ENCODE peak calls at places on chromosomes 2 and 18, in eight cellular contexts. K is tibial artery, H is lower lobe of right lung, M is HFFc6, N is neural progenitor cell, U is testis, C is upper lobe of right lung, B is GM13977. L is an unnamed sample.

GRCh38 chr2:162732946-162733698 is 105.4 kb downstream of the KCNH7 start:
- DNase-seq in K (no peak), H (no peak), M (no peak), N (no peak), U (no peak), C (no peak), B (no peak), L (no peak)

GRCh38 chr2:126909781-126910180 is 11.1 kb downstream of the TEX51 start:
- DNase-seq in K (peak; percentile 16), H (no peak), M (no peak), N (no peak), U (no peak), C (no peak), B (no peak), L (peak; percentile 51)

GRCh38 chr18:77059294-77059916 is 73.2 kb downstream of the MBP start:
- DNase-seq in K (no peak), H (no peak), M (peak; percentile 61), N (peak; percentile 69), U (peak; percentile 55), C (no peak), B (peak; percentile 58), L (no peak)

GRCh38 chr2:145198555-145198954 is 678.6 kb upstream of the ZEB2 start:
- DNase-seq in K (no peak), H (no peak), M (no peak), N (no peak), U (no peak), C (no peak), B (no peak), L (no peak)

GRCh38 chr2:199738723-199739412 is 112.1 kb downstream of the FTCDNL1 start:
- DNase-seq in K (no peak), H (no peak), M (peak; percentile 23), N (no peak), U (no peak), C (no peak), B (no peak), L (no peak)

GRCh38 chr2:127377262-127377661 is 10.5 kb downstream of the MAP3K2 start:
- DNase-seq in K (no peak), H (no peak), M (no peak), N (no peak), U (no peak), C (no peak), B (no peak), L (no peak)

GRCh38 chr2:233428438-233428837 is 74.1 kb downstream of the DGKD start:
- DNase-seq in K (no peak), H (no peak), M (no peak), N (no peak), U (peak; percentile 10), C (peak; percentile 3), B (no peak), L (peak; percentile 68)

GRCh38 chr2:143776531-143776930 is 647.3 kb downstream of the ARHGAP15 start:
- DNase-seq in K (no peak), H (no peak), M (no peak), N (no peak), U (no peak), C (no peak), B (no peak), L (no peak)

GRCh38 chr18:9365406-9365805 is 30.8 kb downstream of the TWSG1 start:
- DNase-seq in K (no peak), H (no peak), M (no peak), N (no peak), U (no peak), C (no peak), B (no peak), L (no peak)

GRCh38 chr2:11344956-11345671 is 678 bp upstream of the ROCK2 start:
- DNase-seq in K (peak; percentile 84), H (peak; percentile 70), M (peak; percentile 81), N (peak; percentile 74), U (peak; percentile 62), C (peak; percentile 79), B (peak; percentile 40), L (peak; percentile 87)

GRCh38 chr2:129058981-129059380 is 740.3 kb upstream of the HS6ST1 start:
- DNase-seq in K (no peak), H (no peak), M (no peak), N (no peak), U (no peak), C (no peak), B (no peak), L (no peak)

GRCh38 chr2:154425999-154426398 is 272.5 kb upstream of the KCNJ3 start:
- DNase-seq in K (no peak), H (no peak), M (no peak), N (no peak), U (peak; percentile 38), C (no peak), B (no peak), L (no peak)

GRCh38 chr18:31042391-31043181 is at the start of gene DSC3:
- DNase-seq in K (peak; percentile 63), H (peak; percentile 47), M (no peak), N (peak; percentile 73), U (peak; percentile 17), C (peak; percentile 64), B (peak; percentile 45), L (no peak)

GRCh38 chr2:156708051-156708450 is 271.9 kb downstream of the GPD2 start:
- DNase-seq in K (no peak), H (no peak), M (no peak), N (no peak), U (no peak), C (no peak), B (no peak), L (no peak)

GRCh38 chr18:76412010-76412817 is 82.8 kb downstream of the ZNF516 start:
- DNase-seq in K (no peak), H (no peak), M (peak; percentile 47), N (no peak), U (no peak), C (no peak), B (no peak), L (no peak)

GRCh38 chr2:230128943-230129342 is 60.2 kb upstream of the SLC16A14 start:
- DNase-seq in K (no peak), H (no peak), M (peak; percentile 49), N (no peak), U (no peak), C (no peak), B (no peak), L (no peak)

GRCh38 chr2:31524592-31524991 is 56.1 kb downstream of the SRD5A2 start:
- DNase-seq in K (no peak), H (no peak), M (no peak), N (no peak), U (no peak), C (no peak), B (no peak), L (no peak)

GRCh38 chr2:178747767-178748166 is 59.5 kb downstream of the TTN start:
- DNase-seq in K (no peak), H (no peak), M (no peak), N (no peak), U (no peak), C (no peak), B (no peak), L (no peak)

GRCh38 chr2:119387381-119388129 is 20.8 kb downstream of the DBI start:
- DNase-seq in K (peak; percentile 80), H (peak; percentile 88), M (peak; percentile 14), N (no peak), U (peak; percentile 42), C (peak; percentile 91), B (peak; percentile 66), L (no peak)
- TF ChIP-seq CTCF in K (no peak), H (peak; percentile 28), M (no peak), N (no peak), U (no peak), C (peak; percentile 33), B (peak; percentile 33), L (peak; percentile 45)

DNA sequence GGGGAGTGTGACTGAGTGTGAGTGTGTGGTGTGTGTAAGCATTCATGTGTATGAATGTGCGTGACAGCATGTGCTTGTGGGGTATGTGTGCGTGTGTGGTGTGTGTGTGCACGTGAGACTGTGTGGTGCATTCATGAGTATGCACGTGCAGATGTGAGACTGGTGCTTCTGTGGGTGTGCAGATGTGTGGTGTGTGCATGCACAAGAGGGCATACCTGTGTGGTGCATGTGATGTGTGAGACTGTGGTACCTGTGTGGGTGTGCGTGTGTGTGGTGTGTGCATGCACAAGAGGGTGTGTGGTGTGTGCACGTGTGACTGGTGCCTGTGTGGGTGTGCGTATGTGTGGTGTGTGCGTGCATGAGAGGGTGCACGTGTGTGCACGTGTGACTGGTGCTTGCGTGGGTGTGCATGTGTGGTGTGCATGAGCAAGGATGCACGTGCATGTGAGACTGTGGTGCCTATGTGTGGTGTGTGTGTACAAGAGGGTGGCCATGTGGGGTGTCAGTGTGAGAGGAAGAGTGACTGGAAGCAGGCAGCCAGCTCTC is 213.3 kb downstream of the TWIST2 start:
- DNase-seq in K (no peak), H (no peak), M (no peak), N (no peak), U (no peak), C (no peak), B (no peak), L (no peak)
- TF ChIP-seq CTCF in K (no peak), H (no peak), M (no peak), N (no peak), U (no peak), C (no peak), B (no peak), L (no peak)

DNA sequence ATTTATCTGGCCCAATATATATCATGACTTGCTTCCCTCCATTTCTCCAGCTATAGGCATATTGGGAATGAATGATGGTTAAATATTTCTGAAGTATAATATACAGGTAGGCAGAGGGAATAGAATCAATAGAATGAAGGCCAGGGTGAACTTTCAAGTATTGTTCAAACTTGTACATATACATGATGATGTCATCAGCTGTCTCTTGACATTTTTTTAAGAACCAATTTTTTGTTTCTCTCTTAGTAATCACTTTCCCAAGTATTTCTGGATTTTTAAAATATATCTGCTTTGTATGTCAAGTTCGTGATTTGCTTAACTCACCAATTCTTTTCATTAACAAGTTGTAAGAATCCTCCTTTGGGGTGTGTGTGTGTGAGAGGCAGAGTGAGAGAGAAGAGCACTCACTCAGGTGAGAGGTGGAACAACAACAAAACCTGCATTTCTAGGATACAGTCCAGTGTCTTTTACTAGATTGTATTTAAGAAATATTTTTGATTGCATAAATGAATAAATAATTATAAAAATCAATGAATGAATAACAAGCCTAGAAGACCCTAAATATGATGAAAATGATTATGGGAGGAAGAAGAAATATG is 1239.1 kb downstream of the LRP1B start:
- DNase-seq in K (no peak), H (no peak), M (no peak), N (no peak), U (no peak), C (no peak), B (no peak), L (no peak)
- TF ChIP-seq CTCF in K (no peak), H (no peak), M (no peak), N (peak; percentile 41), U (no peak), C (no peak), B (peak; percentile 22), L (peak; percentile 16)

DNA sequence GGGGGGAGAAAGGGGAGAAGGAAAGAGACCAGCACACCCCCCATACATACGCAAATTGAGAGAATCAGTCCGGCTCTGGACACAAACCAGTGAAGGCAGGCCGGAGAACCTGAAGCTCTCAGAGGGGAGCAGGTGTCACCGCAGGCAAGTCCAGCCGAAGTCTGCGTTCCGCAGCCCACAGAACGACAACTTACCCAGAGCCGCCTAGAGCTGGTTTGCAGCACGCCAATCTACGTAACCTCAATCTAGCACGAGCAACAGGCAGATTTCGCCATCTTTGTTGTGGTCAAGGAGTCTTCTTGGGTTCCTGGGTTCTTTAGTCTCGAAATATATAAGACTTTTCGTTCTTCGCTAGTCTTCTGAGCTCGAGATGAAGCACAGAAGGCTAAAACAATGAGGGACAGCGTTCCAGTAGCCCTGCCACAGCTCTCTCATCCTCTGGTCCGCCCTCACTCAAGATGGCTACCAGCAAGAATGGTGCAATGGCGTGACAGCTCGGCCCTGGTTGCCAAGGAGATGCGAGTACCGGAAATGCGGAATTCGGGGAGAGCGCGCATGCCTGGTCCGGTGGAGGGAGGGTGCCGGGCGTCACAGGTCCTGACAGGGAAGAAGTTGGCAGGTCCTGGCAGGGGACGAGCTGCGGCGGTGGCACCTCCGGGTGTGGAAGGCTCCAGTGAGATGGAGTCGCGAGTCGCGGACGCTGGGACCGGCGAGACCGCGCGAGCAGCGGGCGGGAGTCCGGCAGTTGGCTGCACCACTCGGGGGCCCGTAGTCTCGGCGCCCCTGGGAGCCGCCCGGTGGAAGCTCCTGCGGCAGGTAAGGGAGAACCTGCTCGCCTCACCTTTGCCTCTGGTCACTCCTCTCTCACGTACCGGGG is at the start of the genes CAMKMT and PREPL:
- DNase-seq in K (peak; percentile 99), H (peak; percentile 98), M (peak; percentile 97), N (peak; percentile 99), U (peak; percentile 98), C (peak; percentile 99), B (peak; percentile 94), L (peak; percentile 99)
- TF ChIP-seq CTCF in K (no peak), H (no peak), M (no peak), N (no peak), U (no peak), C (no peak), B (no peak), L (no peak)